ENCODE peak calls at places on chromosomes 6 and 20, in eight cellular contexts. U is GM10248, F is bronchial epithelial cell, R is progenitor cell of endocrine pancreas, T is astrocyte of the spinal cord, J is WTC11, O is choroid plexus epithelial cell, M is fibroblast of the aortic adventitia. C is an unnamed sample.

GRCh38 chr20:44979090-44979621 is 12.8 kb downstream of the STK4 start:
- DNase-seq in F (no peak), U (peak), J (no peak), T (peak), M (no peak), O (peak), R (no peak), C (no peak)

GRCh38 chr6:160055813-160056212 is 65.8 kb upstream of the SLC22A1 start:
- DNase-seq in F (no peak), T (no peak), U (no peak), R (no peak), M (no peak), J (no peak), O (peak), C (no peak)

GRCh38 chr20:38460040-38460623 is 12.5 kb upstream of the RALGAPB start:
- DNase-seq in M (peak), T (peak), U (no peak), F (peak), R (no peak), J (no peak), O (peak), C (no peak)

GRCh38 chr6:147141690-147142308 is 62.4 kb upstream of the STXBP5 start:
- DNase-seq in R (no peak), T (peak), J (no peak), O (peak), U (no peak), F (peak), M (peak), C (no peak)

GRCh38 chr6:63904844-63905243 is 269.2 kb downstream of the PHF3 start:
- DNase-seq in F (peak), U (no peak), M (peak), T (peak), J (no peak), R (no peak), O (peak), C (no peak)

GRCh38 chr6:1864496-1864895 is 254.8 kb downstream of the FOXC1 start:
- DNase-seq in J (no peak), U (no peak), T (no peak), M (no peak), R (no peak), O (peak), F (peak), C (no peak)

GRCh38 chr20:3239026-3239866 is at the start of gene SLC4A11:
- DNase-seq in M (peak), F (peak), R (no peak), O (peak), T (peak), U (peak), J (peak), C (peak)

GRCh38 chr6:127100510-127101140 is 17.8 kb upstream of the RSPO3 start:
- DNase-seq in J (no peak), R (no peak), F (peak), T (peak), U (no peak), M (peak), O (peak), C (no peak)

GRCh38 chr20:63585616-63586565 is 11.9 kb upstream of the HELZ2 start:
- DNase-seq in U (no peak), O (no peak), R (no peak), T (no peak), J (no peak), F (no peak), M (no peak), C (peak)

GRCh38 chr6:41278699-41279405 is 7.6 kb downstream of the TREM1 start:
- DNase-seq in T (peak), J (peak), O (peak), M (peak), F (peak), U (peak), R (no peak), C (no peak)

GRCh38 chr6:42407379-42407778 is 44.3 kb downstream of the TRERF1 start:
- DNase-seq in T (peak), U (no peak), F (peak), J (no peak), R (no peak), M (peak), O (peak), C (no peak)

GRCh38 chr6:75157336-75157735 is 48.5 kb downstream of the COL12A1 start:
- DNase-seq in F (no peak), U (no peak), R (no peak), J (no peak), M (peak), O (no peak), T (no peak), C (no peak)

GRCh38 chr6:75748743-75749538 is at the start of gene MYO6:
- DNase-seq in O (peak), R (peak), M (peak), F (peak), T (peak), J (peak), U (peak), C (peak)

GRCh38 chr6:93784794-93785757 is 365.7 kb upstream of the EPHA7 start:
- DNase-seq in U (no peak), T (peak), M (peak), J (no peak), R (no peak), O (peak), F (no peak), C (no peak)

GRCh38 chr20:45014671-45015415 is 48.5 kb downstream of the STK4 start:
- DNase-seq in F (no peak), T (peak), U (no peak), J (no peak), O (peak), M (peak), R (no peak), C (no peak)

GRCh38 chr20:44151621-44152416 is 35.2 kb downstream of the JPH2 start:
- DNase-seq in J (no peak), T (no peak), U (no peak), F (peak), R (no peak), M (no peak), O (no peak), C (peak)

GRCh38 chr6:134026597-134026996 is 25.8 kb downstream of the SLC2A12 start:
- DNase-seq in U (no peak), J (no peak), R (no peak), T (peak), F (peak), M (no peak), O (peak), C (no peak)

GRCh38 chr6:116400376-116400775 is 29.6 kb downstream of the DSE start:
- DNase-seq in F (no peak), U (no peak), O (peak), J (no peak), R (no peak), M (peak), T (no peak), C (no peak)

GRCh38 chr6:85449818-85450577 is at the start of gene NT5E:
- DNase-seq in R (peak), F (peak), O (peak), U (peak), J (peak), M (peak), T (peak), C (peak)

GRCh38 chr6:89492025-89492640 is 59.2 kb downstream of the ANKRD6 start:
- DNase-seq in U (no peak), R (no peak), T (no peak), O (no peak), F (no peak), J (no peak), M (no peak), C (no peak)

GRCh38 chr6:45746046-45746445 is 269.6 kb downstream of the CLIC5 start:
- DNase-seq in J (no peak), M (peak), O (peak), T (peak), R (no peak), U (no peak), F (peak), C (no peak)

GRCh38 chr6:147131728-147132127 is 72.5 kb upstream of the STXBP5 start:
- DNase-seq in T (peak), F (no peak), R (no peak), J (no peak), O (peak), U (no peak), M (peak), C (no peak)

GRCh38 chr6:22236626-22237414 is 60.0 kb downstream of the PRL start:
- DNase-seq in R (no peak), T (peak), O (peak), M (peak), U (no peak), F (peak), J (no peak), C (peak)

GRCh38 chr20:16974855-16975162 is 226.7 kb downstream of the OTOR start:
- DNase-seq in O (no peak), R (no peak), F (no peak), T (no peak), U (no peak), J (no peak), M (no peak), C (no peak)

DNA sequence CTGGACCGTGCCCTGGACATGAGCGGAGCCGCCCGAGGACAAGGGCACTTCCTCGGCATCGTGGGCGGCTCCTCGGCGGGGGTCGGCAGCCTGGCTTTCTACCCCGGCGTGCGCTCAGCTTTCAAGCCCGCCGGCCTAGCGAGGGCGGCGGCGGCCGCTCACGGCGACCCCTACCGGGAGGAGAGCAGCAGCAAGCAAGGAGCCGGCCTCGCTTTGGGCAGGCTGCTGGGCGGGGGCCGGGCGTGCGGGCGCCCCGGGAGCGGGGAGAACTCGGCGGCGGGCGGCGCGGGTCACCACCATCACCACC is 6.7 kb downstream of the PRDM13 start:
- DNase-seq in U (peak), M (no peak), T (no peak), O (peak), F (no peak), R (no peak), J (peak), C (no peak)
- TF ChIP-seq CTCF in U (peak), M (peak), T (peak), O (peak), F (peak), R (peak), J (no peak), C (peak)

DNA sequence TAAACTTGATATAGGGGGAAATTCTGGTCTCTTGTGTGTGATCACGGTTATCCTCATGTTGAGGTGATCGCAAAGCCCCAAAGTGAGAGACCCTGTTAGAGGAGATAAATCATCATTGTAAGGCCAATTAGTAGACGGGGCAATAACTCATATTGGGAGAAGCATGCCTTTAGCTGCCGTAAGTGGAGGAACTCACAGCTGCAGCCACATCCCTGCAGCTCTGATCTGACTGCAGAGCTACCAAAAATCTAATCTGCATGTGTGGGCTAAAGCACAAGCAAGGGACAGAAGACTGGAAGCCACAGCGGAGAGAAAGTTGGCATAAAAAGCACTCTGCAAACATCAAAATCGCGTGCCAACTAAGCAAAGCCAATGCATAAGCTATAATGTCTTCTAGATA is 79.8 kb downstream of the TBC1D7 start:
- DNase-seq in O (no peak), R (no peak), J (no peak), M (no peak), U (no peak), F (no peak), T (no peak), C (no peak)
- TF ChIP-seq CTCF in O (no peak), R (no peak), J (no peak), M (no peak), U (no peak), F (no peak), T (no peak), C (no peak)

DNA sequence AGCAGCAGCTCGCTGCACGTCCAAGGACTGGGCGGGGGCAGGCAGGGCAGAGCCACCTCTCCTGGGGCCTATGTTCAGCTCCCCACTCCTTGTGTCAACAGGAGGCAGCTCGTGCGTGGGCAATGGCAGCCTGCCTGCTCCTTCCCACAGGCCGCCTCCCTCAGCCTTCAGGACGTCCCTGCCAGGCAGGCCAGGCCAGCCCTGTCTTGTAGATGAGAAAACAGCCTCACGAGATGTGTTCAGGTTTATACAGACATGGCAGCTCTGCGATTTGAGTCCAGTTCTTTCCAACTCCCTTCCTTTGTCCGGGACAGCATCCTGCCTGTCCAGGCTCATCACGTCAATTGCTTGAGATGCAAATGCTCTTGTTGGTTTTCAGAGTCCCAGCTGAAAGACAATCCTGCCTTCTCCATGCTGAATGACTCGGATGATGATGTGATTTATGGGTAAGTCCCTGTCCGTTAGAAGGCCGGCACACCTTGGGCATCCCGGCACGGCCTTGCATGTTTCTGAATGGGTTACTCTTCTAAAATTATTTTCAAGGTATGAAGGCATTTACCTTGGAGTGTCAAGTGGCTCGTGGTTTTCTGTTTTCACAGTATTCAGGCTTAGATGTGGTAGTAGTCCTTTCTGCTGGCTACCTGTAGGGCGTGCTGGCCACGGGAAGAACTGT is 13.5 kb downstream of the DYNLT1 start:
- DNase-seq in J (no peak), T (peak), U (no peak), M (peak), O (peak), F (peak), R (no peak), C (peak)
- TF ChIP-seq CTCF in J (no peak), T (peak), U (no peak), M (no peak), O (peak), F (no peak), R (no peak), C (no peak)

DNA sequence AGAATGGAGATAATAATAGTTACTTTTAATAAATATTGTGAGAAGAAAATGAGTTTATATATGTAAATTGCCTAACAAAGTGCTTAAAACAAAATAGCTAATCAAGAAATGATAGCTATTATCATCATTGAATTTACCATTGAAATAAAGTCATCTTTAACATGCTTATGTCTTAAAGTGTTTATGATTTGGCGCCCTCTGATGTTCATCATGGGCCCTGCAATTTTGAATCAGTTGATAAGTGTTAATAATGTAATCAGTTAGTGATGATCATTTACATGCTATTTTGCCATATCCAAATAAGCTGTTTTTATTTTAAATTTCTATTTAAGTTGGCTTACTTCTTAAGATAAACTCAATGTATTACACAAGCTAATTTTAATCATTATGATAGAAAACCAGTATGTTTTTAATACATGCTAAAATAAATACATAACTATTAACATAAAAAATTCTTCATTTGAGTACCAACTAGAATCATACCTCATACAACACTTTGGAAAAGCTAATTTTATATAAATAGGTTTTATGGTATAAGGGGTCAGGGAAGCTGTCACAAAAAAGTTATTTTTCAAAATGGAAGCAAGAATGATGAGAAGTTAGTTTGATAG is 39.2 kb upstream of the TPD52L1 start:
- DNase-seq in U (peak), T (peak), M (peak), O (peak), F (peak), J (peak), R (no peak), C (no peak)
- TF ChIP-seq CTCF in U (peak), T (peak), M (peak), O (peak), F (peak), J (peak), R (peak), C (peak)

DNA sequence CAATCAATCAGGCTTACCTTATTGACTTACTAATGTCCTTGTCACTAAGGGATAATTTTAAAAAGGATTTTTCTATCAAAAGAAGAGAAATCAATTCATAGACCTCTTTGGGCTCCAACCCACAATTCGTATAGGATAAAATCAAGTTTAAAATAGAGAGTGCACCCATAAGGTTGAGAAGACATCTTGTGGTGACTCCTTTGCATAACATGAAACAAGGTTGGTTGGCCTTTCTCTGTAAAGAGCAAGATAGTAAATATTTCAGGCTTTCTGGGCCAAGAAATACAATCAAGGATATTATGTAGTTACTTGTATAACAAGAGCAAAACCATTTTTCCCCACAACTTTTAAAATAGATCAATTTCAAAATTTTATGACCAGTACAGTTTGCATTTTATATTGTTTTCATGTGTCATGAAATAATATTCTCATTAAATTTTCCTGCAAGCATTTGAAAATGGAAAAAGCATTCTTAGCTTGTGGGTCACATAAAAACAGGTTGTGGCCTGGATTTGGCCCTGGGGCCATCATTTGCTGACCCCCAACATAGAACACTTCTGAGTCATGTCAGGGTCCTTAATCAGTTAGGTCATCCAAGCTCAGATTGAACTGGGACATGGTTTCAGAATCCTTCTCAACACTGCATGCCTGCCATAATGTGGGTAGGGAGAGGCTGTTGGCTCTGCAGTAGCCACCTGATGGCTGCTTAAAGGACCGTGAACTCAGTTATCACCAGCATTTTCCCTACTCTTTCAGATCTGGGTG is 76.7 kb downstream of the MYB start:
- DNase-seq in U (no peak), M (no peak), R (no peak), J (no peak), F (no peak), T (no peak), O (peak), C (no peak)
- TF ChIP-seq CTCF in U (peak), M (peak), R (no peak), J (no peak), F (no peak), T (peak), O (no peak), C (peak)

DNA sequence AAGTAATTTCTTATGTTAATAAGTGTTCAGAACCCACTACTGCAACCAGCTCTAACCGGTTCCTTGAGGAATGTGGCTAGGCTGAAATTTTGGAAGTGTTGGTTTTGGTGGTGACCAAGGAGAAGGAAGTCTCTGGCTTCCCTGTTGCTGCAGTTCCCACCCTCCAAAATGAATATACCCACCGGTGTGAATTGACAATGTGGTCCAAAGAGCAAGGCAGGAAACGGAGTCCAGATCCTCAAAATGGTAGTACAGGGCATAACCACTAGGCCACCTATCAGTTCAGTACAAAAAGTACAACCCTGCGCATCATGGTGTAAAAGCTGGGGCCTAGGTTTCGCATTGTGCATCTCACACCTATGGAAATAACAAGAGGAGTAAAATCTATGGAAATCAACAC is 2.8 kb downstream of the ADNP start:
- DNase-seq in O (no peak), R (no peak), F (no peak), J (no peak), U (no peak), M (no peak), T (no peak), C (no peak)
- TF ChIP-seq CTCF in O (peak), R (peak), F (no peak), J (no peak), U (peak), M (peak), T (no peak), C (no peak)

GRCh38 chr20:6819599-6819998 is 52.1 kb downstream of the BMP2 start:
- DNase-seq in T (no peak), J (no peak), M (peak), R (no peak), F (no peak), O (peak), U (no peak), C (no peak)
- TF ChIP-seq CTCF in T (peak), J (no peak), M (peak), R (peak), F (peak), O (peak), U (no peak), C (peak)

C was measured in RWPE2.